ENCODE peak calls at places on chromosomes 3 and 15, in nine cellular contexts. One of them, this sample, is unnamed. For H3K9me3, the result is how much of the 10 kb centered on the place peaks cover.

GRCh38 chr3:123084738-123085237 is 18.0 kb downstream of the PDIA5 start:
- DNase-seq in K562: no peak
- DNase-seq in H1: no peak
- DNase-seq in stomach: no peak
- DNase-seq in A549: no peak
- DNase-seq in sigmoid colon: no peak
- DNase-seq in ovary: no peak
- DNase-seq in transverse colon: no peak
- DNase-seq in upper lobe of left lung: no peak
- DNase-seq in this sample: no peak

GRCh38 chr3:153442386-153442785 is 280.4 kb downstream of the RAP2B start:
- DNase-seq in ovary: no peak
- DNase-seq in K562: no peak
- DNase-seq in sigmoid colon: no peak
- DNase-seq in transverse colon: no peak
- DNase-seq in upper lobe of left lung: no peak
- DNase-seq in A549: no peak
- DNase-seq in stomach: no peak
- DNase-seq in H1: no peak
- DNase-seq in this sample: no peak

GRCh38 chr3:59426851-59427565 is 377.2 kb upstream of the CFAP20DC start:
- DNase-seq in transverse colon: no peak
- DNase-seq in upper lobe of left lung: no peak
- DNase-seq in H1: no peak
- DNase-seq in ovary: no peak
- DNase-seq in K562: no peak
- DNase-seq in sigmoid colon: no peak
- DNase-seq in stomach: no peak
- DNase-seq in A549: no peak
- DNase-seq in this sample: no peak

GRCh38 chr15:23690450-23690852 is 3.3 kb upstream of the NDN start:
- DNase-seq in H1: peak
- DNase-seq in K562: no peak
- DNase-seq in ovary: peak
- DNase-seq in transverse colon: peak
- DNase-seq in upper lobe of left lung: no peak
- DNase-seq in A549: no peak
- DNase-seq in sigmoid colon: peak
- DNase-seq in stomach: peak
- DNase-seq in this sample: no peak

GRCh38 chr15:84598250-84598649 is 2.6 kb upstream of the ZSCAN2 start:
- DNase-seq in sigmoid colon: no peak
- DNase-seq in H1: no peak
- DNase-seq in transverse colon: no peak
- DNase-seq in stomach: no peak
- DNase-seq in K562: no peak
- DNase-seq in A549: no peak
- DNase-seq in ovary: no peak
- DNase-seq in upper lobe of left lung: no peak
- DNase-seq in this sample: peak

GRCh38 chr3:190585771-190586630 is 72.1 kb downstream of the IL1RAP start:
- DNase-seq in upper lobe of left lung: no peak
- DNase-seq in ovary: no peak
- DNase-seq in K562: no peak
- DNase-seq in A549: peak
- DNase-seq in transverse colon: no peak
- DNase-seq in sigmoid colon: no peak
- DNase-seq in stomach: no peak
- DNase-seq in H1: no peak
- DNase-seq in this sample: no peak

GRCh38 chr3:73552700-73553099 is 72.0 kb downstream of the PDZRN3 start:
- DNase-seq in sigmoid colon: no peak
- DNase-seq in H1: no peak
- DNase-seq in A549: no peak
- DNase-seq in stomach: no peak
- DNase-seq in ovary: no peak
- DNase-seq in upper lobe of left lung: no peak
- DNase-seq in K562: no peak
- DNase-seq in transverse colon: no peak
- DNase-seq in this sample: no peak

GRCh38 chr3:197337656-197338055 is 39.2 kb upstream of the DLG1 start:
- DNase-seq in upper lobe of left lung: no peak
- DNase-seq in stomach: no peak
- DNase-seq in sigmoid colon: no peak
- DNase-seq in K562: no peak
- DNase-seq in H1: peak
- DNase-seq in transverse colon: no peak
- DNase-seq in A549: no peak
- DNase-seq in ovary: no peak
- DNase-seq in this sample: no peak

GRCh38 chr3:66038384-66038725 is 363 bp downstream of the MAGI1 start:
- DNase-seq in K562: no peak
- DNase-seq in stomach: no peak
- DNase-seq in transverse colon: no peak
- DNase-seq in ovary: no peak
- DNase-seq in upper lobe of left lung: no peak
- DNase-seq in H1: peak
- DNase-seq in sigmoid colon: no peak
- DNase-seq in A549: no peak
- DNase-seq in this sample: peak

GRCh38 chr3:55608266-55608937 is 121.3 kb upstream of the WNT5A start:
- DNase-seq in K562: no peak
- DNase-seq in stomach: no peak
- DNase-seq in A549: no peak
- DNase-seq in H1: no peak
- DNase-seq in upper lobe of left lung: no peak
- DNase-seq in transverse colon: no peak
- DNase-seq in ovary: no peak
- DNase-seq in sigmoid colon: no peak
- DNase-seq in this sample: no peak

GRCh38 chr3:111594205-111594604 is 941 bp downstream of the ZBED2 start:
- DNase-seq in ovary: no peak
- DNase-seq in stomach: no peak
- DNase-seq in sigmoid colon: no peak
- DNase-seq in H1: no peak
- DNase-seq in A549: no peak
- DNase-seq in K562: no peak
- DNase-seq in transverse colon: no peak
- DNase-seq in upper lobe of left lung: no peak
- DNase-seq in this sample: no peak

GRCh38 chr3:109270779-109271178 is 45.5 kb downstream of the DPPA2 start:
- DNase-seq in ovary: no peak
- DNase-seq in stomach: no peak
- DNase-seq in transverse colon: no peak
- DNase-seq in K562: no peak
- DNase-seq in H1: no peak
- DNase-seq in sigmoid colon: no peak
- DNase-seq in A549: no peak
- DNase-seq in upper lobe of left lung: no peak
- DNase-seq in this sample: no peak

GRCh38 chr3:172138792-172139507 is 99.6 kb downstream of the FNDC3B start:
- DNase-seq in upper lobe of left lung: no peak
- DNase-seq in A549: no peak
- DNase-seq in ovary: no peak
- DNase-seq in stomach: peak
- DNase-seq in K562: peak
- DNase-seq in H1: no peak
- DNase-seq in transverse colon: peak
- DNase-seq in sigmoid colon: peak
- DNase-seq in this sample: peak

GRCh38 chr3:52431459-52432223 is 13.3 kb downstream of the SEMA3G start:
- DNase-seq in H1: no peak
- DNase-seq in stomach: no peak
- DNase-seq in transverse colon: no peak
- DNase-seq in upper lobe of left lung: no peak
- DNase-seq in sigmoid colon: peak
- DNase-seq in K562: no peak
- DNase-seq in A549: no peak
- DNase-seq in ovary: no peak
- DNase-seq in this sample: no peak

GRCh38 chr15:44713006-44713966 is 2.0 kb downstream of the B2M start:
- DNase-seq in stomach: no peak
- DNase-seq in sigmoid colon: no peak
- DNase-seq in transverse colon: no peak
- DNase-seq in K562: peak
- DNase-seq in ovary: no peak
- DNase-seq in upper lobe of left lung: no peak
- DNase-seq in A549: peak
- DNase-seq in H1: no peak
- DNase-seq in this sample: no peak

GRCh38 chr3:18422972-18423371 is 2.2 kb downstream of the SATB1 start:
- DNase-seq in H1: no peak
- DNase-seq in transverse colon: no peak
- DNase-seq in ovary: no peak
- DNase-seq in upper lobe of left lung: no peak
- DNase-seq in sigmoid colon: no peak
- DNase-seq in K562: no peak
- DNase-seq in stomach: no peak
- DNase-seq in A549: no peak
- DNase-seq in this sample: no peak

GRCh38 chr3:186717039-186717457 is at the start of gene KNG1:
- DNase-seq in stomach: no peak
- DNase-seq in upper lobe of left lung: no peak
- DNase-seq in transverse colon: no peak
- DNase-seq in ovary: no peak
- DNase-seq in K562: no peak
- DNase-seq in A549: no peak
- DNase-seq in sigmoid colon: no peak
- DNase-seq in H1: no peak
- DNase-seq in this sample: no peak

GRCh38 chr15:25688166-25688565 is 175.0 kb downstream of the ATP10A start:
- DNase-seq in ovary: no peak
- DNase-seq in stomach: no peak
- DNase-seq in A549: no peak
- DNase-seq in transverse colon: no peak
- DNase-seq in sigmoid colon: peak
- DNase-seq in upper lobe of left lung: no peak
- DNase-seq in H1: no peak
- DNase-seq in K562: no peak
- DNase-seq in this sample: no peak

GRCh38 chr15:57133127-57133968 is 214.9 kb downstream of the TCF12 start:
- DNase-seq in stomach: no peak
- DNase-seq in H1: no peak
- DNase-seq in A549: no peak
- DNase-seq in transverse colon: no peak
- DNase-seq in ovary: no peak
- DNase-seq in sigmoid colon: no peak
- DNase-seq in K562: no peak
- DNase-seq in upper lobe of left lung: no peak
- DNase-seq in this sample: no peak
- H3K27ac ChIP-seq in stomach: no peak
- H3K27ac ChIP-seq in H1: no peak
- H3K27ac ChIP-seq in A549: no peak
- H3K27ac ChIP-seq in transverse colon: no peak
- H3K27ac ChIP-seq in ovary: no peak
- H3K27ac ChIP-seq in sigmoid colon: no peak
- H3K27ac ChIP-seq in K562: no peak
- H3K27ac ChIP-seq in upper lobe of left lung: no peak
- H3K27ac ChIP-seq in this sample: no peak

GRCh38 chr3:37028329-37028728 is 35.0 kb downstream of the MLH1 start:
- DNase-seq in K562: peak
- DNase-seq in transverse colon: no peak
- DNase-seq in ovary: peak
- DNase-seq in stomach: peak
- DNase-seq in sigmoid colon: no peak
- DNase-seq in H1: no peak
- DNase-seq in upper lobe of left lung: no peak
- DNase-seq in A549: no peak
- DNase-seq in this sample: no peak
- TF ChIP-seq EP300 in K562: peak
- TF ChIP-seq EP300 in transverse colon: no peak
- TF ChIP-seq EP300 in ovary: no peak
- TF ChIP-seq EP300 in stomach: no peak
- TF ChIP-seq EP300 in sigmoid colon: no peak
- TF ChIP-seq EP300 in H1: no peak
- TF ChIP-seq EP300 in upper lobe of left lung: no peak
- TF ChIP-seq EP300 in A549: no peak
- TF ChIP-seq EP300 in this sample: no peak

GRCh38 chr15:91917991-91918390 is 64.5 kb downstream of the SLCO3A1 start:
- DNase-seq in sigmoid colon: no peak
- DNase-seq in K562: no peak
- DNase-seq in upper lobe of left lung: no peak
- DNase-seq in ovary: no peak
- DNase-seq in H1: no peak
- DNase-seq in transverse colon: no peak
- DNase-seq in A549: no peak
- DNase-seq in stomach: no peak
- DNase-seq in this sample: no peak

GRCh38 chr15:91915576-91915975 is 62.1 kb downstream of the SLCO3A1 start:
- DNase-seq in stomach: no peak
- DNase-seq in sigmoid colon: no peak
- DNase-seq in K562: no peak
- DNase-seq in A549: no peak
- DNase-seq in transverse colon: peak
- DNase-seq in upper lobe of left lung: no peak
- DNase-seq in ovary: no peak
- DNase-seq in H1: no peak
- DNase-seq in this sample: no peak

GRCh38 chr15:91919014-91919534 is 65.6 kb downstream of the SLCO3A1 start:
- DNase-seq in transverse colon: no peak
- DNase-seq in upper lobe of left lung: no peak
- DNase-seq in stomach: no peak
- DNase-seq in K562: no peak
- DNase-seq in A549: no peak
- DNase-seq in H1: no peak
- DNase-seq in ovary: no peak
- DNase-seq in sigmoid colon: no peak
- DNase-seq in this sample: no peak

GRCh38 chr15:91912336-91912735 is 58.8 kb downstream of the SLCO3A1 start:
- DNase-seq in H1: no peak
- DNase-seq in upper lobe of left lung: no peak
- DNase-seq in A549: no peak
- DNase-seq in K562: no peak
- DNase-seq in ovary: no peak
- DNase-seq in transverse colon: no peak
- DNase-seq in sigmoid colon: no peak
- DNase-seq in stomach: no peak
- DNase-seq in this sample: no peak

GRCh38 chr15:91916051-91916450 is 62.5 kb downstream of the SLCO3A1 start:
- DNase-seq in transverse colon: no peak
- DNase-seq in H1: no peak
- DNase-seq in sigmoid colon: no peak
- DNase-seq in K562: no peak
- DNase-seq in A549: no peak
- DNase-seq in upper lobe of left lung: peak
- DNase-seq in ovary: no peak
- DNase-seq in stomach: no peak
- DNase-seq in this sample: no peak
- H3K9me3 ChIP-seq in transverse colon: under half
- H3K9me3 ChIP-seq in H1: under half
- H3K9me3 ChIP-seq in sigmoid colon: under half
- H3K9me3 ChIP-seq in K562: under half
- H3K9me3 ChIP-seq in A549: under half
- H3K9me3 ChIP-seq in upper lobe of left lung: under half
- H3K9me3 ChIP-seq in ovary: under half
- H3K9me3 ChIP-seq in stomach: under half
- H3K9me3 ChIP-seq in this sample: under half

DNA sequence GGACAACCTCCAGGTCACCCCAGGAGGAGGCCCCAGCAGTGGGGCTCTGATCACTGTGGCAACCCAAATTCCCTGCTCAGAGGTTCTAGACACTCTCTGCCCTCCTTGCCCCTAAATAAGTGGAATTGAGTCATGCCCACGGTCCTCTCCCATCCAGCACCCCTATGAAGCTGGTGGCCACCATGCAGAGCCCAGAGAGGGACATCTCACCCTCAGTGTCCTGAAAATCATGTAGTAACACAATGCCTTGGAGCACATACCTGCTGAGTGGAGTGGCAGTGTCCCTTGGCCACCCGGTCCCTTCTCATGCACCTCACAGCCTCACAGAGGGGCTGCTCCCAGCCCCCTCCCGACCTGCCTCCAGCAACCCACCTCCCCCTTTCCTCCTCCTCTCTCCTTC is 114.3 kb upstream of the MEF2A start:
- DNase-seq in upper lobe of left lung: no peak
- DNase-seq in ovary: peak
- DNase-seq in transverse colon: no peak
- DNase-seq in A549: no peak
- DNase-seq in sigmoid colon: peak
- DNase-seq in K562: no peak
- DNase-seq in H1: peak
- DNase-seq in stomach: no peak
- DNase-seq in this sample: no peak
- H3K27ac ChIP-seq in upper lobe of left lung: peak
- H3K27ac ChIP-seq in ovary: no peak
- H3K27ac ChIP-seq in transverse colon: no peak
- H3K27ac ChIP-seq in A549: no peak
- H3K27ac ChIP-seq in sigmoid colon: peak
- H3K27ac ChIP-seq in K562: no peak
- H3K27ac ChIP-seq in H1: no peak
- H3K27ac ChIP-seq in stomach: peak
- H3K27ac ChIP-seq in this sample: no peak

This sample was measured in tibial nerve.